ENCODE peak calls at places on chromosomes 6 and 20, in five cellular contexts. One of them, this sample, is unnamed.

GRCh38 chr20:53580376-53581111 is 13.1 kb downstream of the ZNF217 start:
- DNase-seq in heart left ventricle: no peak
- DNase-seq in ovary: no peak
- DNase-seq in tibial nerve: no peak
- DNase-seq in lower leg skin: peak
- DNase-seq in this sample: no peak

GRCh38 chr6:69416739-69417138 is 380.1 kb downstream of the LMBRD1 start:
- DNase-seq in heart left ventricle: no peak
- DNase-seq in ovary: no peak
- DNase-seq in tibial nerve: no peak
- DNase-seq in lower leg skin: no peak
- DNase-seq in this sample: no peak

GRCh38 chr6:71294121-71294523 is 5.5 kb downstream of the OGFRL1 start:
- DNase-seq in heart left ventricle: no peak
- DNase-seq in ovary: no peak
- DNase-seq in tibial nerve: no peak
- DNase-seq in lower leg skin: no peak
- DNase-seq in this sample: no peak

GRCh38 chr6:14286144-14286543 is 168.6 kb downstream of the CD83 start:
- DNase-seq in heart left ventricle: no peak
- DNase-seq in ovary: peak
- DNase-seq in tibial nerve: peak
- DNase-seq in lower leg skin: no peak
- DNase-seq in this sample: no peak

GRCh38 chr6:17022604-17023003 is 79.2 kb upstream of the STMND1 start:
- DNase-seq in heart left ventricle: no peak
- DNase-seq in ovary: no peak
- DNase-seq in tibial nerve: no peak
- DNase-seq in lower leg skin: no peak
- DNase-seq in this sample: no peak

GRCh38 chr6:110329348-110329728 is 28.8 kb downstream of the METTL24 start:
- DNase-seq in heart left ventricle: no peak
- DNase-seq in ovary: peak
- DNase-seq in tibial nerve: no peak
- DNase-seq in lower leg skin: no peak
- DNase-seq in this sample: no peak

GRCh38 chr6:15317934-15318902 is 72.3 kb downstream of the JARID2 start:
- DNase-seq in heart left ventricle: no peak
- DNase-seq in ovary: no peak
- DNase-seq in tibial nerve: no peak
- DNase-seq in lower leg skin: no peak
- DNase-seq in this sample: no peak

GRCh38 chr6:107555449-107555848 is 65.5 kb downstream of the SOBP start:
- DNase-seq in heart left ventricle: no peak
- DNase-seq in ovary: no peak
- DNase-seq in tibial nerve: no peak
- DNase-seq in lower leg skin: no peak
- DNase-seq in this sample: no peak

GRCh38 chr6:21305827-21306469 is 287.6 kb upstream of the SOX4 start:
- DNase-seq in heart left ventricle: no peak
- DNase-seq in ovary: no peak
- DNase-seq in tibial nerve: no peak
- DNase-seq in lower leg skin: no peak
- DNase-seq in this sample: no peak

GRCh38 chr20:37575884-37576283 is 48.2 kb upstream of the BLCAP start:
- DNase-seq in heart left ventricle: no peak
- DNase-seq in ovary: no peak
- DNase-seq in tibial nerve: no peak
- DNase-seq in lower leg skin: peak
- DNase-seq in this sample: no peak

GRCh38 chr6:129552413-129552812 is 157.6 kb downstream of the ARHGAP18 start:
- DNase-seq in heart left ventricle: no peak
- DNase-seq in ovary: no peak
- DNase-seq in tibial nerve: no peak
- DNase-seq in lower leg skin: no peak
- DNase-seq in this sample: no peak

GRCh38 chr6:169986171-169986847 is 234.9 kb downstream of the ERMARD start:
- DNase-seq in heart left ventricle: peak
- DNase-seq in ovary: no peak
- DNase-seq in tibial nerve: no peak
- DNase-seq in lower leg skin: no peak
- DNase-seq in this sample: no peak

GRCh38 chr6:3748208-3748701 is 3.3 kb downstream of the PXDC1 start:
- DNase-seq in heart left ventricle: peak
- DNase-seq in ovary: no peak
- DNase-seq in tibial nerve: peak
- DNase-seq in lower leg skin: peak
- DNase-seq in this sample: no peak

GRCh38 chr20:58389324-58389967 is 417 bp downstream of the VAPB start:
- DNase-seq in heart left ventricle: no peak
- DNase-seq in ovary: no peak
- DNase-seq in tibial nerve: peak
- DNase-seq in lower leg skin: no peak
- DNase-seq in this sample: no peak

GRCh38 chr6:144305985-144306384 is 20.9 kb downstream of the UTRN start:
- DNase-seq in heart left ventricle: no peak
- DNase-seq in ovary: no peak
- DNase-seq in tibial nerve: no peak
- DNase-seq in lower leg skin: no peak
- DNase-seq in this sample: no peak

GRCh38 chr6:149362289-149362688 is 37.8 kb upstream of the SUMO4 start:
- DNase-seq in heart left ventricle: no peak
- DNase-seq in ovary: no peak
- DNase-seq in tibial nerve: no peak
- DNase-seq in lower leg skin: no peak
- DNase-seq in this sample: no peak
- H3K4me3 ChIP-seq in heart left ventricle: no peak
- H3K4me3 ChIP-seq in ovary: no peak
- H3K4me3 ChIP-seq in tibial nerve: no peak
- H3K4me3 ChIP-seq in lower leg skin: no peak
- H3K4me3 ChIP-seq in this sample: no peak

DNA sequence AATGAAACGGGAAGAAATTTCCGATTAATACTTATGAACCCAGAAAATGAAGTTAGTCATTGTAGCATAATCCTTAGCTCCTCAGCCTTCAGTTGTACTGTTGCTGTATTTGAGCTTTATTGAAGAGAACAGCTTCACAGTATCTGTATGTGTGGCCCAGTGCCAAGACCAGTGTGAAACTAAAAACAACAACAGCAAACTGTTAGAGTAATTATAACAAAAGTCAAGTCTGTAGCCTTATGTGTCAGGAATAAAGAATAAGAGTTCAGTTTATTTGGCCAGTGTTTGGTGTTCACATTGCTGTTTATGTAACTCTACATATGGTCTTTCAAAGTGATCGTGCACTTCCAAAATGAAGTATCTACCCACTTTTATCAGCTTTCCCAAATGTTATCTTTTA is 70.9 kb downstream of the ARID1B start:
- DNase-seq in heart left ventricle: no peak
- DNase-seq in ovary: no peak
- DNase-seq in tibial nerve: no peak
- DNase-seq in lower leg skin: no peak
- DNase-seq in this sample: no peak
- TF ChIP-seq POLR2A in heart left ventricle: no peak
- TF ChIP-seq POLR2A in ovary: no peak
- TF ChIP-seq POLR2A in tibial nerve: no peak
- TF ChIP-seq POLR2A in lower leg skin: no peak
- TF ChIP-seq POLR2A in this sample: no peak

DNA sequence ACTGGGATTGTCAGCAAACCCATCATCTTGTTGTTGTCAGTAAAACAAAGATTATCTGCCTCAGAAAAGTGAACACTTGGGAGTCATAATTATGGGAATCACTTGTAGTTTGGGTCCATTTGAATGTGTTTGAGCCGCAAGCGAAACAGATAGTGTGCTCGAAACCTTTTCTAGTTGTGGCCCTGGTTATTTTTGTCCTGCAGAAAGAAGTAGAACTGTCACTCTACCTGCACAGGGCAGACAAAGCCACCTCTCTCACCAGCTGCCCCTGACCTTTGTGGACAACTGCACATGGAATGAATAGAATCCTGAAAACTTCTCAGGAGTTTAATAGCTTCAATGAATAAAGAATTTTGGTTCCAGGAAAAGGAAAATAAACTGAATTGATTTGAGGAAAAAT is 156.1 kb upstream of the CHD6 start:
- DNase-seq in heart left ventricle: no peak
- DNase-seq in ovary: no peak
- DNase-seq in tibial nerve: no peak
- DNase-seq in lower leg skin: no peak
- DNase-seq in this sample: no peak
- H3K4me3 ChIP-seq in heart left ventricle: no peak
- H3K4me3 ChIP-seq in ovary: no peak
- H3K4me3 ChIP-seq in tibial nerve: no peak
- H3K4me3 ChIP-seq in lower leg skin: no peak
- H3K4me3 ChIP-seq in this sample: no peak

DNA sequence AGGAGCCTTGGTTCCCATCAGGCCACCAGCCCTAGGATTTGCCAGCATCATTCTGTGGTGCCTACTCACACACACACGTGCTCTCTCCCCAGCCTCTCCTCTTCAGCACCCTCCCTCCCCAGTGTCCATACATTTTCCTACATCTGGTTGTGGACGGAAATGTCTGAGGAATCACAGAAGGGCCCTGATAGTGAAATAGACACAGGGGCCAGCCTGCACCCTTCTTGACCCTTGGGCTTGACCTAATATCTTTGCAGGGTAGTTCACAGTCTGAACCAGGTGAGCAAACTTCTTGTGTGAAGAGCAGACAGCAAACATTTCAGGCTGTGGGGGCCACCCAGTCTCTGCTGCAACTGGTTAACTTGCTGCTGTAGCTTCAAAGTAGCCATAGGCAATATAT is 108.5 kb upstream of the NXT1 start:
- DNase-seq in heart left ventricle: no peak
- DNase-seq in ovary: no peak
- DNase-seq in tibial nerve: peak
- DNase-seq in lower leg skin: no peak
- DNase-seq in this sample: peak
- TF ChIP-seq POLR2A in heart left ventricle: no peak
- TF ChIP-seq POLR2A in ovary: no peak
- TF ChIP-seq POLR2A in tibial nerve: no peak
- TF ChIP-seq POLR2A in lower leg skin: no peak
- TF ChIP-seq POLR2A in this sample: no peak

GRCh38 chr6:39794231-39794630 is 2.1 kb downstream of the DAAM2 start:
- DNase-seq in heart left ventricle: no peak
- DNase-seq in ovary: no peak
- DNase-seq in tibial nerve: no peak
- DNase-seq in lower leg skin: no peak
- DNase-seq in this sample: no peak

GRCh38 chr6:39791311-39791710 is 865 bp upstream of the DAAM2 start:
- DNase-seq in heart left ventricle: no peak
- DNase-seq in ovary: no peak
- DNase-seq in tibial nerve: no peak
- DNase-seq in lower leg skin: no peak
- DNase-seq in this sample: no peak

GRCh38 chr6:39791850-39792500 is at the start of gene DAAM2:
- DNase-seq in heart left ventricle: peak
- DNase-seq in ovary: peak
- DNase-seq in tibial nerve: peak
- DNase-seq in lower leg skin: peak
- DNase-seq in this sample: peak

GRCh38 chr6:39793528-39793927 is 1.4 kb downstream of the DAAM2 start:
- DNase-seq in heart left ventricle: no peak
- DNase-seq in ovary: no peak
- DNase-seq in tibial nerve: no peak
- DNase-seq in lower leg skin: no peak
- DNase-seq in this sample: peak

GRCh38 chr6:39792501-39793450 is 600 bp downstream of the DAAM2 start:
- DNase-seq in heart left ventricle: no peak
- DNase-seq in ovary: peak
- DNase-seq in tibial nerve: no peak
- DNase-seq in lower leg skin: peak
- DNase-seq in this sample: no peak
- H3K4me3 ChIP-seq in heart left ventricle: peak
- H3K4me3 ChIP-seq in ovary: peak
- H3K4me3 ChIP-seq in tibial nerve: peak
- H3K4me3 ChIP-seq in lower leg skin: peak
- H3K4me3 ChIP-seq in this sample: peak

DNA sequence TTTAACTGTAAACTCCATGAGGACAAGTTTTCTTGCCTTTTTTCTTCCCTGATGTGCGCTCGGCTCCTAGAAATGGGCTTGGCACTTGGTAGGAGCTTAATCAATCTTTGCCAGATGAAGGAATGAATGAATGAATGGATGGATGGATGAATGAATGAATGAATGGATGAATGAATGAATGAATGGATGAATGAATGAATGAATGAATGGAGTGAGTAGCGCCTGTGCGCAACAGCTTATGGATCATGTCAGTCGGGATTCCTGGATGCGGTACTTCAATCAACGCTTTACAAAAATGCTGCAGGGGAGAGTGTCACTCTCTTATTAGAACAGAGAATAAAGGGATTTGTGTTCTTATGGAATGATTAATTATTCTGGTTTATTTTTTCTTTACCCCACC is 267.3 kb downstream of the TFAP2C start:
- DNase-seq in heart left ventricle: no peak
- DNase-seq in ovary: no peak
- DNase-seq in tibial nerve: no peak
- DNase-seq in lower leg skin: no peak
- DNase-seq in this sample: no peak
- TF ChIP-seq POLR2A in heart left ventricle: no peak
- TF ChIP-seq POLR2A in ovary: no peak
- TF ChIP-seq POLR2A in tibial nerve: no peak
- TF ChIP-seq POLR2A in lower leg skin: no peak
- TF ChIP-seq POLR2A in this sample: no peak

GRCh38 chr20:62112368-62112767 is 9.9 kb upstream of the LSM14B start:
- DNase-seq in heart left ventricle: no peak
- DNase-seq in ovary: no peak
- DNase-seq in tibial nerve: no peak
- DNase-seq in lower leg skin: no peak
- DNase-seq in this sample: no peak
- H3K4me3 ChIP-seq in heart left ventricle: no peak
- H3K4me3 ChIP-seq in ovary: no peak
- H3K4me3 ChIP-seq in tibial nerve: no peak
- H3K4me3 ChIP-seq in lower leg skin: no peak
- H3K4me3 ChIP-seq in this sample: no peak

GRCh38 chr6:38774933-38775707 is 60.0 kb downstream of the DNAH8 start:
- DNase-seq in heart left ventricle: no peak
- DNase-seq in ovary: no peak
- DNase-seq in tibial nerve: no peak
- DNase-seq in lower leg skin: no peak
- DNase-seq in this sample: no peak
- TF ChIP-seq POLR2A in heart left ventricle: no peak
- TF ChIP-seq POLR2A in ovary: no peak
- TF ChIP-seq POLR2A in tibial nerve: no peak
- TF ChIP-seq POLR2A in lower leg skin: no peak
- TF ChIP-seq POLR2A in this sample: no peak

DNA sequence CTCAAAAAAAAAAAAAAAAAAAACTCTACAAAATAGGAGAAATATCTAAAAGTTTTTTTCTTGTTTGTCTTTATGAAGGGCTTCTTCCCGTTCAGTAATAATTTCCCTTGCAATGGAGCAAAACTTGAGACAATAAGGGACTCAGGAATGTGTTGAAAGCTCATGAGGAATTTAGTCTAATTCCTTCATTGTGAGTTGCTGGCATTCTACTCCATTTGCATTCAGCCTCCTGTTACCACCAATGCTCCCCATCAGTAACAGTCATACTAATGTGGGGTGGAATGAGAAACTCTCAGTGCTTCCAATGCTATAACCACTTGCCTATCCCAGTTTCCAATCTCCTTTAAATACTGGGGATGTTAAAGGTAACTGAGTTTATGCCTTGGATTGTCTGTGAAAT is 576.7 kb upstream of the AGPAT4 start:
- DNase-seq in heart left ventricle: no peak
- DNase-seq in ovary: no peak
- DNase-seq in tibial nerve: no peak
- DNase-seq in lower leg skin: no peak
- DNase-seq in this sample: no peak
- H3K4me3 ChIP-seq in heart left ventricle: no peak
- H3K4me3 ChIP-seq in ovary: no peak
- H3K4me3 ChIP-seq in tibial nerve: no peak
- H3K4me3 ChIP-seq in lower leg skin: no peak
- H3K4me3 ChIP-seq in this sample: no peak

This sample was measured in vagina.